ENCODE peak calls at places on chromosome 10, in six cellular contexts. F is dorsolateral prefrontal cortex, J is PC-9, X is right lobe of liver, M is transverse colon, S is uterus. H is an unnamed sample.

GRCh38 chr10:48456361-48456804 is 148.5 kb downstream of the ARHGAP22 start:
- DNase-seq in F (peak), J (no peak), X (peak), M (peak), S (no peak), H (no peak)

GRCh38 chr10:13890617-13891541 is 304.1 kb downstream of the PRPF18 start:
- DNase-seq in F (no peak), J (no peak), X (no peak), M (no peak), S (peak), H (no peak)

GRCh38 chr10:71319042-71319799 is at the start of gene SLC29A3:
- DNase-seq in F (peak), J (peak), X (peak), M (peak), S (peak), H (peak)

GRCh38 chr10:66925896-66926719 is at the start of gene LRRTM3:
- DNase-seq in F (peak), J (peak), X (peak), M (peak), S (peak), H (peak)

GRCh38 chr10:114683593-114683992 is 25.5 kb upstream of the ABLIM1 start:
- DNase-seq in F (no peak), J (no peak), X (no peak), M (no peak), S (no peak), H (no peak)

GRCh38 chr10:72316748-72317435 is 37.8 kb downstream of the DNAJB12 start:
- DNase-seq in F (no peak), J (no peak), X (peak), M (peak), S (no peak), H (peak)

GRCh38 chr10:31399631-31400030 is 80.6 kb downstream of the ZEB1 start:
- DNase-seq in F (no peak), J (no peak), X (no peak), M (no peak), S (no peak), H (no peak)

GRCh38 chr10:72875250-72876055 is 18.1 kb upstream of the OIT3 start:
- DNase-seq in F (no peak), J (peak), X (no peak), M (no peak), S (no peak), H (no peak)

GRCh38 chr10:124022066-124022465 is 71.3 kb downstream of the CHST15 start:
- DNase-seq in F (no peak), J (no peak), X (no peak), M (no peak), S (no peak), H (no peak)

GRCh38 chr10:130717088-130717487 is 580.9 kb downstream of the GLRX3 start:
- DNase-seq in F (no peak), J (no peak), X (no peak), M (no peak), S (no peak), H (no peak)

GRCh38 chr10:132912685-132913558 is 29.4 kb downstream of the CFAP46 start:
- DNase-seq in F (peak), J (no peak), X (peak), M (peak), S (no peak), H (no peak)

GRCh38 chr10:124157286-124157685 is 63.9 kb upstream of the CHST15 start:
- DNase-seq in F (no peak), J (no peak), X (no peak), M (no peak), S (no peak), H (no peak)

GRCh38 chr10:107741976-107742375 is 577.5 kb upstream of the SORCS1 start:
- DNase-seq in F (no peak), J (no peak), X (no peak), M (no peak), S (no peak), H (no peak)

GRCh38 chr10:6840766-6841165 is 260.7 kb upstream of the PRKCQ start:
- DNase-seq in F (no peak), J (no peak), X (no peak), M (no peak), S (no peak), H (no peak)

GRCh38 chr10:102917314-102917961 is 656 bp upstream of the CNNM2 start:
- DNase-seq in F (peak), J (peak), X (peak), M (peak), S (peak), H (peak)

GRCh38 chr10:79944428-79945395 is 4.2 kb downstream of the SFTPD start:
- DNase-seq in F (no peak), J (no peak), X (no peak), M (no peak), S (no peak), H (peak)

GRCh38 chr10:653991-654646 is 35.3 kb downstream of the DIP2C start:
- DNase-seq in F (no peak), J (no peak), X (no peak), M (peak), S (no peak), H (peak)

GRCh38 chr10:79494871-79495270 is 17.5 kb upstream of the EIF5AL1 start:
- DNase-seq in F (no peak), J (no peak), X (no peak), M (no peak), S (no peak), H (no peak)

GRCh38 chr10:17033529-17034250 is 95.9 kb downstream of the CUBN start:
- DNase-seq in F (no peak), J (no peak), X (no peak), M (no peak), S (no peak), H (no peak)

GRCh38 chr10:113519616-113520015 is 33.2 kb upstream of the HABP2 start:
- DNase-seq in F (no peak), J (no peak), X (no peak), M (no peak), S (no peak), H (no peak)

GRCh38 chr10:6348091-6348862 is 145.5 kb downstream of the PFKFB3 start:
- DNase-seq in F (no peak), J (no peak), X (no peak), M (peak), S (no peak), H (peak)

GRCh38 chr10:77588886-77589285 is 48.7 kb downstream of the KCNMA1 start:
- DNase-seq in F (no peak), J (no peak), X (no peak), M (no peak), S (no peak), H (no peak)

GRCh38 chr10:77846718-77847311 is 79.7 kb downstream of the DLG5 start:
- DNase-seq in F (peak), J (peak), X (peak), M (peak), S (peak), H (peak)

DNA sequence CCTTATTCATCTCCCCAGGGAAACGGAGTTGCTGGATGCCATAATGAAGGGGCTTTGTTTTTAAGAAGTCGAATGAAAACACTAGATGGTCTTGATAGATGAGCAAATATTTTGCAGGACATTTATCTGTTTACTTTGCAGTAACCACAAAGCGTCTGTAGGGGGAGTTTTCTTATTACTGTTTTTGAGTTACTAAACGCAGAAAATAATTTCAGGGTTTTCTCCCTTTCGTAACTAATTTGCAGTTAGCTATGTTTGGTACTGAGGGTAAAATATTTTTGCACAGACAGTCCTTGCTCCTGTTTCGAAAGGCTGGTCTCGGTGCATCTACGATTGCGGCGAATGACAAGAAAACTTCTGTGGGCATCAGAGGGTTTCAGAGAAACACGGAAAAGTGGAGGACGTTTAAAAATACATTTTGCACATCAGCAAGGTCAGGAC is 505.6 kb upstream of the MKI67 start:
- DNase-seq in F (no peak), J (no peak), X (no peak), M (no peak), S (no peak), H (no peak)
- TF ChIP-seq CTCF in F (peak), J (peak), X (peak), M (peak), S (peak), H (peak)

GRCh38 chr10:43323245-43323644 is 48.2 kb upstream of the FXYD4 start:
- DNase-seq in F (no peak), J (no peak), X (no peak), M (no peak), S (no peak), H (no peak)
- H3K4me3 ChIP-seq in F (peak), J (no peak), X (no peak), M (peak), S (no peak), H (peak)

DNA sequence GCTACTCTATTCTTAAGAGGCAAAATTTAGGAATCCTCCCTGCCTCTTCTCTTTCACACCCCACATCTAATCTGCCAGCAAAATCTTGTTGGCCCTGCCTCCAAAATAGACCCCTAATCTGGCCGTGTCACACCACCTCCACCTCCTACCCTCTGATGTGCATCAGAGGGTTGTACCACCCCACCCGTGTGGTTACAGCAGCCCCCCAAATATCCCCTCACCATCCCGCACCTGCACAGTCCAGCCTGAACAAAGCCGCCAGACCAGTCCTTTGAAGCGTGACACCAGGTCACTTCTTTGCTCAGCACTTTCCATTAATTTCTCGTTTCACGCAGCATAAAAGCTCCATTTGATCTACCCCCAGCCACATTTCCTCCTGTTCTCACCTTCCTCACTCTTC is 789 bp upstream of the XPNPEP1 start:
- DNase-seq in F (no peak), J (no peak), X (no peak), M (no peak), S (no peak), H (no peak)
- H3K27ac ChIP-seq in F (peak), J (no peak), X (no peak), M (no peak), S (peak), H (peak)

GRCh38 chr10:101650841-101651240 is 44.1 kb downstream of the FBXW4 start:
- DNase-seq in F (no peak), J (no peak), X (no peak), M (no peak), S (no peak), H (no peak)

GRCh38 chr10:101656915-101657314 is 38.1 kb downstream of the FBXW4 start:
- DNase-seq in F (no peak), J (no peak), X (no peak), M (no peak), S (no peak), H (no peak)

GRCh38 chr10:101649530-101650085 is 45.4 kb downstream of the FBXW4 start:
- DNase-seq in F (no peak), J (no peak), X (no peak), M (no peak), S (no peak), H (no peak)

GRCh38 chr10:101655581-101655980 is 39.4 kb downstream of the FBXW4 start:
- DNase-seq in F (no peak), J (no peak), X (no peak), M (peak), S (peak), H (peak)

DNA sequence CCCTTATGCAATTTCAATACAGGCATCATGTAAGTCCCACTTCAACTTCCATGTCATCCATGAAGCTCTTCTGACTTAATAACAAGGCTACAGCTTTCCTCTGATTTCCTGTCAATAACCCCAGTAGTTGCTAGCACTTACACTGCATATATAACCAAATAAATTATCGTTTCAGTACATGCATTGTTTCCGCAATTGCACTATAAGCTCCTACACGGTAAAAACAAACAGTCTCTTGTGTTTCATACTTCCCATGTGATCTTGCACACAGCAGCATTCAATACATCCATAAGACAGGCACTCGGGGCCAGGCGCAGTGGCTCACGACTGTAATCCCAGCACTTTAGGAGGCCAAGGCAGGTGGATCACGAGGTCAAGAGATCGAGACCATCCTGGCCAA is 41.4 kb downstream of the FBXW4 start:
- DNase-seq in F (no peak), J (no peak), X (no peak), M (no peak), S (no peak), H (no peak)
- TF ChIP-seq CTCF in F (no peak), J (no peak), X (no peak), M (no peak), S (no peak), H (no peak)